ENCODE peak calls at places on chromosomes 5 and 9, in eight cellular contexts. One of them, this sample, is unnamed.

GRCh38 chr9:89448381-89448780 is 49.5 kb downstream of the SEMA4D start:
- DNase-seq in endodermal cell: no peak
- DNase-seq in AG08395: no peak
- DNase-seq in NCI-H1694: no peak
- DNase-seq in ureter: no peak
- DNase-seq in activated CD8-positive, alpha-beta memory T cell treated with anti-CD3 and anti-CD28 coated beads for 1 hour: no peak
- DNase-seq in CD4-positive, alpha-beta memory T cell: no peak
- DNase-seq in effector memory CD8-positive, alpha-beta T cell: peak
- DNase-seq in this sample: no peak

GRCh38 chr5:41995193-41995592 is 70.1 kb downstream of the FBXO4 start:
- DNase-seq in endodermal cell: no peak
- DNase-seq in AG08395: no peak
- DNase-seq in NCI-H1694: no peak
- DNase-seq in ureter: no peak
- DNase-seq in activated CD8-positive, alpha-beta memory T cell treated with anti-CD3 and anti-CD28 coated beads for 1 hour: no peak
- DNase-seq in CD4-positive, alpha-beta memory T cell: no peak
- DNase-seq in effector memory CD8-positive, alpha-beta T cell: no peak
- DNase-seq in this sample: no peak

GRCh38 chr9:88694625-88695024 is 159.6 kb downstream of the NXNL2 start:
- DNase-seq in endodermal cell: no peak
- DNase-seq in AG08395: peak
- DNase-seq in NCI-H1694: no peak
- DNase-seq in ureter: no peak
- DNase-seq in activated CD8-positive, alpha-beta memory T cell treated with anti-CD3 and anti-CD28 coated beads for 1 hour: no peak
- DNase-seq in CD4-positive, alpha-beta memory T cell: no peak
- DNase-seq in effector memory CD8-positive, alpha-beta T cell: no peak
- DNase-seq in this sample: no peak

GRCh38 chr5:8864053-8864452 is 681.8 kb downstream of the SEMA5A start:
- DNase-seq in endodermal cell: peak
- DNase-seq in AG08395: peak
- DNase-seq in NCI-H1694: peak
- DNase-seq in ureter: no peak
- DNase-seq in activated CD8-positive, alpha-beta memory T cell treated with anti-CD3 and anti-CD28 coated beads for 1 hour: no peak
- DNase-seq in CD4-positive, alpha-beta memory T cell: no peak
- DNase-seq in effector memory CD8-positive, alpha-beta T cell: no peak
- DNase-seq in this sample: no peak

GRCh38 chr5:135028791-135029467 is 5.1 kb downstream of the PITX1 start:
- DNase-seq in endodermal cell: peak
- DNase-seq in AG08395: no peak
- DNase-seq in NCI-H1694: no peak
- DNase-seq in ureter: no peak
- DNase-seq in activated CD8-positive, alpha-beta memory T cell treated with anti-CD3 and anti-CD28 coated beads for 1 hour: no peak
- DNase-seq in CD4-positive, alpha-beta memory T cell: no peak
- DNase-seq in effector memory CD8-positive, alpha-beta T cell: no peak
- DNase-seq in this sample: no peak

GRCh38 chr9:4837126-4837767 is 44.5 kb downstream of the RCL1 start:
- DNase-seq in endodermal cell: no peak
- DNase-seq in AG08395: no peak
- DNase-seq in NCI-H1694: no peak
- DNase-seq in ureter: no peak
- DNase-seq in activated CD8-positive, alpha-beta memory T cell treated with anti-CD3 and anti-CD28 coated beads for 1 hour: no peak
- DNase-seq in CD4-positive, alpha-beta memory T cell: no peak
- DNase-seq in effector memory CD8-positive, alpha-beta T cell: no peak
- DNase-seq in this sample: no peak

GRCh38 chr5:96279796-96280542 is 153.1 kb downstream of the PCSK1 start:
- DNase-seq in endodermal cell: no peak
- DNase-seq in AG08395: peak
- DNase-seq in NCI-H1694: no peak
- DNase-seq in ureter: no peak
- DNase-seq in activated CD8-positive, alpha-beta memory T cell treated with anti-CD3 and anti-CD28 coated beads for 1 hour: no peak
- DNase-seq in CD4-positive, alpha-beta memory T cell: peak
- DNase-seq in effector memory CD8-positive, alpha-beta T cell: no peak
- DNase-seq in this sample: no peak

GRCh38 chr9:29211681-29212589 is 1638.7 kb upstream of the C9orf72 start:
- DNase-seq in endodermal cell: peak
- DNase-seq in AG08395: peak
- DNase-seq in NCI-H1694: peak
- DNase-seq in ureter: no peak
- DNase-seq in activated CD8-positive, alpha-beta memory T cell treated with anti-CD3 and anti-CD28 coated beads for 1 hour: no peak
- DNase-seq in CD4-positive, alpha-beta memory T cell: peak
- DNase-seq in effector memory CD8-positive, alpha-beta T cell: no peak
- DNase-seq in this sample: peak

GRCh38 chr5:31415009-31415923 is 116.6 kb downstream of the DROSHA start:
- DNase-seq in endodermal cell: no peak
- DNase-seq in AG08395: peak
- DNase-seq in NCI-H1694: no peak
- DNase-seq in ureter: no peak
- DNase-seq in activated CD8-positive, alpha-beta memory T cell treated with anti-CD3 and anti-CD28 coated beads for 1 hour: no peak
- DNase-seq in CD4-positive, alpha-beta memory T cell: no peak
- DNase-seq in effector memory CD8-positive, alpha-beta T cell: no peak
- DNase-seq in this sample: no peak

GRCh38 chr9:96813607-96814006 is 35.7 kb upstream of the ZNF510 start:
- DNase-seq in endodermal cell: no peak
- DNase-seq in AG08395: no peak
- DNase-seq in NCI-H1694: no peak
- DNase-seq in ureter: no peak
- DNase-seq in activated CD8-positive, alpha-beta memory T cell treated with anti-CD3 and anti-CD28 coated beads for 1 hour: no peak
- DNase-seq in CD4-positive, alpha-beta memory T cell: no peak
- DNase-seq in effector memory CD8-positive, alpha-beta T cell: no peak
- DNase-seq in this sample: no peak

GRCh38 chr5:75611324-75612210 is at the start of gene ANKDD1B:
- DNase-seq in endodermal cell: peak
- DNase-seq in AG08395: peak
- DNase-seq in NCI-H1694: no peak
- DNase-seq in ureter: peak
- DNase-seq in activated CD8-positive, alpha-beta memory T cell treated with anti-CD3 and anti-CD28 coated beads for 1 hour: no peak
- DNase-seq in CD4-positive, alpha-beta memory T cell: no peak
- DNase-seq in effector memory CD8-positive, alpha-beta T cell: peak
- DNase-seq in this sample: peak

GRCh38 chr9:98502976-98503325 is 205.8 kb downstream of the GABBR2 start:
- DNase-seq in endodermal cell: peak
- DNase-seq in AG08395: peak
- DNase-seq in NCI-H1694: no peak
- DNase-seq in ureter: no peak
- DNase-seq in activated CD8-positive, alpha-beta memory T cell treated with anti-CD3 and anti-CD28 coated beads for 1 hour: no peak
- DNase-seq in CD4-positive, alpha-beta memory T cell: no peak
- DNase-seq in effector memory CD8-positive, alpha-beta T cell: no peak
- DNase-seq in this sample: no peak

This sample was measured in B cell.